ENCODE peak calls at places on chromosomes 4 and X, in six cellular contexts. H, J, D, X, O and G are unnamed samples.

GRCh38 chrX:83008415-83008814 is 499.7 kb upstream of the POU3F4 start:
- DNase-seq in H (no peak), O (no peak), J (no peak), X (no peak), D (no peak), G (no peak)

GRCh38 chrX:78652971-78653822 is 5.9 kb downstream of the RTL3 start:
- DNase-seq in D (no peak), X (peak; percentile 2), H (no peak), J (no peak), O (peak; percentile 77), G (no peak)

GRCh38 chr4:138202686-138203085 is 39.5 kb downstream of the SLC7A11 start:
- DNase-seq in D (no peak), O (no peak), J (no peak), X (no peak), H (no peak), G (no peak)

GRCh38 chr4:151233600-151233999 is 43.4 kb upstream of the PRSS48 start:
- DNase-seq in O (no peak), D (no peak), X (no peak), J (no peak), H (no peak), G (no peak)

GRCh38 chr4:153362184-153362583 is 17.7 kb downstream of the MND1 start:
- DNase-seq in O (no peak), D (no peak), X (no peak), H (no peak), J (no peak), G (no peak)

GRCh38 chrX:152647978-152648377 is 10.3 kb downstream of the GABRQ start:
- DNase-seq in X (no peak), O (no peak), J (no peak), D (no peak), H (no peak), G (no peak)

GRCh38 chr4:41655177-41655576 is 93.3 kb downstream of the PHOX2B start:
- DNase-seq in D (no peak), H (no peak), O (peak; percentile 30), J (no peak), X (no peak), G (no peak)

GRCh38 chr4:80196259-80197131 is 808 bp upstream of the PRDM8 start:
- DNase-seq in D (no peak), X (peak; percentile 75), H (no peak), O (no peak), J (no peak), G (no peak)

GRCh38 chr4:26105815-26106699 is 192.0 kb downstream of the SMIM20 start:
- DNase-seq in D (no peak), H (no peak), X (no peak), O (peak; percentile 87), J (no peak), G (no peak)

GRCh38 chr4:141636771-141637460 is 533 bp downstream of the IL15 start:
- DNase-seq in H (peak; percentile 56), D (no peak), J (peak; percentile 45), O (peak; percentile 27), X (peak; percentile 76), G (peak; percentile 54)

GRCh38 chr4:83751336-83751949 is 215.5 kb downstream of the GPAT3 start:
- DNase-seq in H (no peak), J (no peak), D (no peak), X (no peak), O (peak; percentile 98), G (no peak)

GRCh38 chr4:146959692-146960091 is 14.0 kb upstream of the TTC29 start:
- DNase-seq in O (no peak), J (no peak), H (no peak), D (no peak), X (no peak), G (no peak)

GRCh38 chr4:145898926-145899531 is 39.6 kb downstream of the ZNF827 start:
- DNase-seq in D (no peak), H (no peak), O (no peak), X (no peak), J (no peak), G (no peak)

GRCh38 chr4:82223715-82224114 is 150.1 kb downstream of the HNRNPD start:
- DNase-seq in X (no peak), J (no peak), D (peak; percentile 32), H (no peak), O (no peak), G (no peak)

GRCh38 chr4:30614771-30615170 is 105.4 kb upstream of the PCDH7 start:
- DNase-seq in H (no peak), D (no peak), J (no peak), O (no peak), X (no peak), G (no peak)

GRCh38 chr4:41154001-41154813 is 60.1 kb downstream of the APBB2 start:
- DNase-seq in O (no peak), H (no peak), J (no peak), D (no peak), X (no peak), G (no peak)

GRCh38 chr4:102429553-102429952 is 71.6 kb upstream of the NFKB1 start:
- DNase-seq in O (peak; percentile 99), H (no peak), X (no peak), D (no peak), J (no peak), G (no peak)

GRCh38 chr4:105765690-105766407 is 57.3 kb downstream of the GSTCD start:
- DNase-seq in D (no peak), O (peak; percentile 94), H (no peak), X (no peak), J (no peak), G (no peak)

GRCh38 chrX:20374866-20375530 is 108.3 kb upstream of the RPS6KA3 start:
- DNase-seq in H (no peak), D (no peak), O (peak; percentile 54), X (no peak), J (no peak), G (peak; percentile 11)

GRCh38 chr4:57231781-57232180 is 121.6 kb upstream of the IGFBP7 start:
- DNase-seq in D (no peak), H (no peak), X (no peak), J (no peak), O (peak; percentile 72), G (no peak)

GRCh38 chr4:41069268-41069667 is 145.1 kb downstream of the APBB2 start:
- DNase-seq in X (peak; percentile 30), D (no peak), O (no peak), H (no peak), J (no peak), G (no peak)

GRCh38 chr4:47643845-47644244 is 158.8 kb downstream of the ATP10D start:
- DNase-seq in D (no peak), O (no peak), X (peak; percentile 8), H (no peak), J (no peak), G (no peak)

GRCh38 chrX:25012793-25013592 is 2.8 kb downstream of the ARX start:
- DNase-seq in J (no peak), D (no peak), H (no peak), O (no peak), X (no peak), G (no peak)

GRCh38 chr4:1209821-1210220 is 37.4 kb upstream of the SPON2 start:
- DNase-seq in O (no peak), D (peak; percentile 6), J (no peak), H (no peak), X (no peak), G (no peak)

GRCh38 chr4:2357821-2358745 is 60.4 kb downstream of the ZFYVE28 start:
- DNase-seq in D (no peak), H (no peak), O (no peak), X (no peak), J (no peak), G (no peak)

GRCh38 chr4:100311181-100311580 is 120.9 kb upstream of the DDIT4L start:
- DNase-seq in X (no peak), J (no peak), O (peak; percentile 50), D (no peak), H (no peak), G (no peak)

GRCh38 chrX:2707334-2707760 is 16.3 kb downstream of the CD99 start:
- DNase-seq in O (peak; percentile 97), X (peak; percentile 30), H (peak; percentile 79), J (peak; percentile 69), D (peak; percentile 41), G (peak; percentile 69)

GRCh38 chr4:24910504-24910903 is 2.3 kb downstream of the CCDC149 start:
- DNase-seq in J (no peak), D (no peak), H (no peak), X (no peak), O (peak; percentile 22), G (no peak)

GRCh38 chr4:177464026-177464425 is 21.8 kb upstream of the AGA start:
- DNase-seq in D (no peak), X (no peak), H (no peak), J (no peak), O (peak; percentile 84), G (no peak)

GRCh38 chrX:72169008-72169728 is 12.4 kb upstream of the PIN4 start:
- DNase-seq in O (peak; percentile 9), D (peak; percentile 53), H (no peak), J (no peak), X (no peak), G (no peak)

GRCh38 chr4:72429397-72429889 is 139.6 kb downstream of the ADAMTS3 start:
- DNase-seq in D (no peak), H (no peak), X (no peak), J (no peak), O (no peak), G (no peak)

GRCh38 chr4:176653406-176654220 is 139.1 kb downstream of the VEGFC start:
- DNase-seq in H (no peak), D (no peak), O (peak; percentile 5), X (no peak), J (no peak), G (no peak)

GRCh38 chrX:39550795-39551361 is 546.9 kb downstream of the BCOR start:
- DNase-seq in O (no peak), D (no peak), H (no peak), X (no peak), J (no peak), G (no peak)

GRCh38 chr4:73707269-73707875 is 33.0 kb upstream of the CXCL8 start:
- DNase-seq in D (no peak), J (no peak), H (no peak), X (no peak), O (no peak), G (no peak)

GRCh38 chr4:145481164-145481941 is at the start of gene SMAD1:
- DNase-seq in H (peak; percentile 24), D (no peak), X (peak; percentile 92), J (peak; percentile 67), O (peak; percentile 60), G (peak; percentile 77)

GRCh38 chrX:71291381-71291780 is 7.9 kb downstream of the NONO start:
- DNase-seq in H (no peak), X (no peak), D (no peak), J (no peak), O (no peak), G (no peak)

GRCh38 chrX:147838465-147839131 is 73.1 kb upstream of the FMR1 start:
- DNase-seq in X (no peak), D (no peak), J (peak; percentile 12), O (peak; percentile 18), H (no peak), G (no peak)

GRCh38 chrX:1442016-1442665 is 10.6 kb downstream of the ASMTL start:
- DNase-seq in D (no peak), O (no peak), H (no peak), X (no peak), J (no peak), G (peak; percentile 6)